ENCODE peak calls at places on chromosomes 13 and 19, in six cellular contexts. O is SK-N-SH, Z is K562, N is H1, I is HCT116, E is HepG2. X is an unnamed sample.

GRCh38 chr13:28499579-28499978 is 4.7 kb upstream of the FLT1 start:
- DNase-seq in O (no peak), N (no peak), Z (no peak), I (no peak), E (no peak), X (no peak)

GRCh38 chr19:6047741-6048231 is 62.5 kb downstream of the RFX2 start:
- DNase-seq in Z (peak; percentile 65), E (peak; percentile 70), O (peak; percentile 84), I (peak; percentile 31), N (no peak), X (peak; percentile 62)

GRCh38 chr19:16778796-16779411 is 50.3 kb upstream of the SIN3B start:
- DNase-seq in I (peak; percentile 67), E (peak; percentile 40), O (peak; percentile 52), Z (peak; percentile 77), N (peak; percentile 44), X (peak; percentile 53)

GRCh38 chr13:80473695-80474094 is 132.8 kb upstream of the SPRY2 start:
- DNase-seq in I (no peak), O (no peak), E (peak; percentile 28), N (no peak), Z (no peak), X (peak; percentile 63)

GRCh38 chr19:41955521-41955920 is 3.6 kb downstream of the RABAC1 start:
- DNase-seq in I (no peak), E (no peak), O (no peak), Z (peak; percentile 55), N (no peak), X (no peak)

GRCh38 chr19:49233163-49233562 is 75.6 kb downstream of the TRPM4 start:
- DNase-seq in I (no peak), E (no peak), O (no peak), N (no peak), Z (no peak), X (no peak)

GRCh38 chr19:7636317-7636690 is 606 bp upstream of the STXBP2 start:
- DNase-seq in O (no peak), I (no peak), E (no peak), Z (no peak), N (no peak), X (no peak)

GRCh38 chr13:88288326-88288725 is 617.2 kb downstream of the SLITRK5 start:
- DNase-seq in E (no peak), O (no peak), I (no peak), N (no peak), Z (no peak), X (no peak)

GRCh38 chr13:99647593-99647980 is 146.3 kb downstream of the TM9SF2 start:
- DNase-seq in Z (no peak), E (no peak), I (no peak), N (no peak), O (no peak), X (no peak)

GRCh38 chr19:50896591-50897190 is 14.5 kb downstream of the KLK4 start:
- DNase-seq in E (peak; percentile 26), Z (peak; percentile 40), N (no peak), I (peak; percentile 60), O (no peak), X (no peak)

GRCh38 chr19:20928371-20928770 is 5.3 kb downstream of the ZNF85 start:
- DNase-seq in I (no peak), N (no peak), O (no peak), E (no peak), Z (no peak), X (no peak)

GRCh38 chr19:497476-497860 is 1.2 kb downstream of the MADCAM1 start:
- DNase-seq in O (peak; percentile 53), I (no peak), Z (no peak), E (no peak), N (no peak), X (no peak)

GRCh38 chr13:95253033-95253432 is 48.2 kb downstream of the ABCC4 start:
- DNase-seq in Z (no peak), E (no peak), I (no peak), O (no peak), N (no peak), X (no peak)

GRCh38 chr13:100528820-100529219 is 59.8 kb downstream of the GGACT start:
- DNase-seq in E (no peak), N (no peak), O (no peak), Z (no peak), I (no peak), X (no peak)

GRCh38 chr19:28610731-28611130 is 602.2 kb downstream of the UQCRFS1 start:
- DNase-seq in O (no peak), Z (no peak), N (no peak), I (no peak), E (no peak), X (no peak)

GRCh38 chr13:40492511-40492910 is 173.9 kb downstream of the FOXO1 start:
- DNase-seq in O (no peak), I (no peak), E (no peak), Z (no peak), N (no peak), X (no peak)

GRCh38 chr19:13029893-13030292 is 34.6 kb downstream of the NFIX start:
- DNase-seq in N (no peak), I (no peak), Z (no peak), E (no peak), O (no peak), X (no peak)

GRCh38 chr19:4606921-4607678 is 32.2 kb upstream of the TNFAIP8L1 start:
- DNase-seq in O (peak; percentile 89), Z (no peak), I (no peak), E (no peak), N (no peak), X (no peak)

GRCh38 chr13:94312511-94313191 is 166.8 kb downstream of the DCT start:
- DNase-seq in O (no peak), Z (no peak), E (no peak), N (no peak), I (no peak), X (no peak)

GRCh38 chr19:3565177-3565576 is 7.6 kb upstream of the HMG20B start:
- DNase-seq in I (peak; percentile 81), O (no peak), N (no peak), E (peak; percentile 46), Z (no peak), X (no peak)

GRCh38 chr19:52410276-52410675 is 12.6 kb downstream of the ZNF528 start:
- DNase-seq in I (no peak), Z (no peak), O (no peak), N (no peak), E (no peak), X (no peak)

GRCh38 chr19:4979211-4979807 is 10.4 kb downstream of the KDM4B start:
- DNase-seq in Z (no peak), I (no peak), O (peak; percentile 20), E (no peak), N (no peak), X (no peak)

GRCh38 chr19:31135841-31136240 is 213.4 kb downstream of the TSHZ3 start:
- DNase-seq in Z (no peak), E (no peak), O (no peak), I (no peak), N (no peak), X (no peak)

GRCh38 chr13:51230473-51231105 is 8.4 kb downstream of the FAM124A start:
- DNase-seq in Z (no peak), E (no peak), N (no peak), O (no peak), I (no peak), X (no peak)

GRCh38 chr13:95724252-95724651 is 47.3 kb downstream of the DNAJC3 start:
- DNase-seq in Z (no peak), E (no peak), I (no peak), N (no peak), O (no peak), X (no peak)

GRCh38 chr19:55115446-55116065 is 1.9 kb downstream of the PPP1R12C start:
- DNase-seq in I (no peak), N (no peak), E (no peak), O (peak; percentile 60), Z (peak; percentile 81), X (no peak)
- TF ChIP-seq JUND in I (no peak), N (no peak), E (no peak), O (no peak), Z (peak; percentile 21), X (no peak)

GRCh38 chr13:114102521-114103288 is 29.7 kb downstream of the RASA3 start:
- DNase-seq in E (no peak), O (peak; percentile 35), Z (no peak), I (no peak), N (no peak), X (no peak)
- TF ChIP-seq JUND in E (no peak), O (no peak), Z (no peak), I (no peak), N (no peak), X (no peak)

GRCh38 chr19:45400192-45400591 is 4.7 kb downstream of the PPP1R13L start:
- DNase-seq in I (no peak), Z (no peak), O (no peak), E (no peak), N (no peak), X (peak; percentile 36)

GRCh38 chr19:45391346-45391745 is 13.5 kb downstream of the PPP1R13L start:
- DNase-seq in I (no peak), O (peak; percentile 71), Z (peak; percentile 25), E (peak; percentile 20), N (no peak), X (no peak)

GRCh38 chr19:45391871-45392665 is 12.8 kb downstream of the PPP1R13L start:
- DNase-seq in E (no peak), Z (no peak), N (no peak), I (no peak), O (no peak), X (no peak)

GRCh38 chr19:45395524-45396388 is 9.1 kb downstream of the PPP1R13L start:
- DNase-seq in O (no peak), I (no peak), Z (no peak), N (no peak), E (no peak), X (no peak)

GRCh38 chr19:45396389-45397260 is 8.2 kb downstream of the PPP1R13L start:
- DNase-seq in E (no peak), I (no peak), O (no peak), Z (no peak), N (no peak), X (no peak)
- TF ChIP-seq JUND in E (no peak), I (no peak), O (no peak), Z (no peak), N (no peak), X (no peak)

GRCh38 chr19:55643733-55644116 is 276 bp downstream of the ZNF581 start:
- DNase-seq in I (no peak), O (no peak), E (no peak), Z (no peak), N (no peak), X (no peak)

GRCh38 chr19:55646889-55647731 is 902 bp upstream of the CCDC106 start:
- DNase-seq in O (peak; percentile 23), N (no peak), I (no peak), E (no peak), Z (no peak), X (no peak)

GRCh38 chr19:55644842-55645511 is 1.5 kb downstream of the ZNF581 start:
- DNase-seq in Z (no peak), E (no peak), I (no peak), O (peak; percentile 2), N (no peak), X (no peak)

GRCh38 chr19:55644191-55644833 is 863 bp downstream of the ZNF581 start:
- DNase-seq in I (no peak), O (peak; percentile 9), Z (no peak), E (no peak), N (no peak), X (no peak)

GRCh38 chr19:55645512-55645881 is 2.0 kb downstream of the ZNF581 start:
- DNase-seq in Z (no peak), E (no peak), O (peak; percentile 2), I (no peak), N (no peak), X (no peak)
- TF ChIP-seq JUND in Z (no peak), E (no peak), O (no peak), I (no peak), N (no peak), X (no peak)

X was measured in T47D.